ENCODE peak calls at places on chromosomes 6 and 20, in four cellular contexts. S, I, X and K are unnamed samples. For H3K4me1, the result is how much of the 10 kb centered on the place peaks cover.

GRCh38 chr20:1816384-1817381 is 78.5 kb upstream of the SIRPA start:
- DNase-seq in S (no peak), I (peak), X (peak), K (peak)

GRCh38 chr6:133641111-133641510 is 247.8 kb upstream of the TCF21 start:
- DNase-seq in S (no peak), I (peak), X (no peak), K (no peak)

GRCh38 chr20:34895465-34895864 is 19.1 kb downstream of the ACSS2 start:
- DNase-seq in S (no peak), I (no peak), X (no peak), K (no peak)

GRCh38 chr6:169168302-169168630 is 85.4 kb downstream of the THBS2 start:
- DNase-seq in S (no peak), I (no peak), X (no peak), K (no peak)

GRCh38 chr20:46057856-46058655 is 29.0 kb downstream of the SLC12A5 start:
- DNase-seq in S (peak), I (peak), X (peak), K (peak)

GRCh38 chr6:36033935-36034334 is 6.3 kb downstream of the MAPK14 start:
- DNase-seq in S (peak), I (peak), X (no peak), K (peak)

GRCh38 chr6:71529026-71529425 is 240.4 kb downstream of the OGFRL1 start:
- DNase-seq in S (no peak), I (no peak), X (no peak), K (no peak)

GRCh38 chr6:44100088-44100550 is 27.1 kb downstream of the MRPL14 start:
- DNase-seq in S (peak), I (peak), X (no peak), K (peak)

GRCh38 chr20:1375515-1375914 is 17.3 kb downstream of the FKBP1A start:
- DNase-seq in S (no peak), I (peak), X (no peak), K (peak)

GRCh38 chr6:85346196-85346595 is 103.7 kb upstream of the NT5E start:
- DNase-seq in S (no peak), I (no peak), X (no peak), K (no peak)

GRCh38 chr6:48658910-48659309 is 547.9 kb upstream of the PTCHD4 start:
- DNase-seq in S (no peak), I (no peak), X (no peak), K (no peak)

GRCh38 chr6:3355011-3355357 is 96.2 kb downstream of the PSMG4 start:
- DNase-seq in S (no peak), I (no peak), X (no peak), K (no peak)

GRCh38 chr20:37986873-37987601 is 46.2 kb downstream of the TTI1 start:
- DNase-seq in S (peak), I (no peak), X (no peak), K (peak)

DNA sequence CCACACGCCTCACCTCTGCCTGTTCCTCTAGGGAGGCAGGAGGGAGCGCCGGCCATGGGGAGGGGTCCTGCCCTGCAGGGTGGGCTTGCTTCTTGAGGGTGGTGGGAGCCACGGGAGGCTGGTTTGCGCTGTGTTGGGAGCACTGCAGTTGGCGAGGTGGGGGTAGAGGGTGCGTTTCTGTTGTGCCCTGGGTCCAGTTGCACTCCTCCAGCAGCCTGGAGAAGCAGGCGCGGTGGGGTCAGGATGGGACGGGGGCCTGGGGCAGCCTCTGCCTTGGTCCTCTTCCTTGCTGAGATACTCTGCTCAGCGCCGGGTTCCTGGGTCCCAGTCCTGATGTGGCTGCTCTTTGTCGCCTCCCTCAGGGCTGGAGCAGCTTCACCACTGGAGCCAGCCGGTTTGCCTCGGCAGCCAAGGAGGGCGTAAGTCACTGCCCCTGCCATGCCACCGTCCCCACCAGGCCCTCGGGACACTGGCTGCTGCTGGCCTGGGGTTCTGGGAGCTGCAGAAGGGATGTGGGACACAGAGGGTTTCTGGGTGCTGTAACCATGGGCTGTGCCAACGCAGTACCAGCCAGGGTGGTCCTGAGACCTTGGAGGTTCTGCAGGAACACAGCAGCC is 8.4 kb downstream of the ARFGAP1 start:
- DNase-seq in S (peak), I (no peak), X (peak), K (no peak)
- H3K23ac ChIP-seq in S (no peak), I (no peak), X (no peak), K (no peak)

GRCh38 chr6:11766056-11766455 is 12.5 kb downstream of the ADTRP start:
- DNase-seq in S (no peak), I (peak), X (no peak), K (peak)
- H3K4me1 ChIP-seq in S (under half), I (under half), X (under half), K (under half)

DNA sequence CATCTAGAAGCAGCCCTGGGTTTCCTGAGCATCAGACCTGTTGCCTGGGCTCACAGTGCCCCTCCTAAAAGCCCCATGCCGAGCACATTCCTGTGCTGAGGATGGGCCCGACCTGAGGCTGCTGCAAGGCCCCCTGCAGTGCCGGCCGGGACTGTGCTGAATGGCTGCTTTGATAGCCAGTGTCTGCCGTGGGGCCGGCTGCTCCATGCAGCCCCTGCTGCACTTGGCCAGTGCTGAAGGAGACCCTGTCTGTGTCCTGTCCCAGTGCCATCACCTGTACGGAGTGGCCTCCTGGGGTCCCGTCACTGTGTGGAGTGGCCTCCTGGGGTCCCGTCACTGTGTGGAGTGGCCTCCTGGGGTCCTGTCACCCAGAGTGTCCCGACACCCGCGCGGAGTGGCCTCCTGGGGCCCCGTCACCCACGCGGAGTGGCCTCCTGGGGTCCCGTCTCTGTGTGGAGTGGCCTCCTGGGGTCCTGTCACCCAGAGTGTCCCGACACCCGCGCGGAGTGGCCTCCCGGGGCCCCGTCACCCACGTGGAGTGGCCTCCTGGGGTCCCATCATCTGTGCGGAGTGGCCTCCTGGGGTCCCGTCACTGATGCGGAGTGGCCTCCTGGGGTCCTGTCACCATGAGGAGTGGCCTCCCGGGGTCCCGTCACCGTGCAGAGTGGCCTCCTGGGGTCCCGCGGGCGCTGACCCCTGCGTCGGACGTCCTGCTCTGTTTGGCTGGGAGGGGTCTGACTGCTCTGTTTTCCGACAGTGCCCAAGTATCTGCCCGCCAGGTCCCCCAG is 7.0 kb downstream of the COL9A3 start:
- DNase-seq in S (peak), I (no peak), X (peak), K (no peak)
- H3K23ac ChIP-seq in S (no peak), I (no peak), X (no peak), K (no peak)

DNA sequence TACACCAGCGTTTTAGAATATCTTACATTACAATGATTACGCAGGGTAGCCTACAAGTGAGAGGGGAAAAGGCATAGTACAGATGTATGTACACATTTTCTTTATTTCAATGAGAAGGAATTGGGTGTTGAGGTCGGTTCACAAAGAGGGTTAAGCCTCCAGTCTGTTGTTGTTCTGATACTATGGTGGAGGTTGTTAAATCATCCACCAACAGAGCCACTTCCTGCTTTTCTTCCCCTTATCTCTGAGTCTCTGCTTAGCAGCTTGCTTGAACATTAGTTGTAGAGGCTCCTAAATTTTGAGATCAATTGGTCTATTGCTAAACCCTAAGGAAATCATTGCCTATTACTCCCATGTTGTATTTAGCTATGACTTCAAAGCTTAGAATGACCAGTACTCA is 7.3 kb downstream of the RGS17 start:
- DNase-seq in S (peak), I (no peak), X (no peak), K (no peak)
- H3K4me1 ChIP-seq in S (under half), I (under half), X (under half), K (under half)

GRCh38 chr20:41138217-41138526 is 829 bp downstream of the PLCG1 start:
- DNase-seq in S (no peak), I (no peak), X (no peak), K (peak)

GRCh38 chr20:41136336-41136694 is 1.0 kb upstream of the PLCG1 start:
- DNase-seq in S (peak), I (no peak), X (no peak), K (no peak)

GRCh38 chr20:41136695-41137411 is 490 bp upstream of the PLCG1 start:
- DNase-seq in S (peak), I (peak), X (peak), K (peak)

GRCh38 chr20:41138527-41139226 is 1.3 kb downstream of the PLCG1 start:
- DNase-seq in S (peak), I (peak), X (no peak), K (peak)

DNA sequence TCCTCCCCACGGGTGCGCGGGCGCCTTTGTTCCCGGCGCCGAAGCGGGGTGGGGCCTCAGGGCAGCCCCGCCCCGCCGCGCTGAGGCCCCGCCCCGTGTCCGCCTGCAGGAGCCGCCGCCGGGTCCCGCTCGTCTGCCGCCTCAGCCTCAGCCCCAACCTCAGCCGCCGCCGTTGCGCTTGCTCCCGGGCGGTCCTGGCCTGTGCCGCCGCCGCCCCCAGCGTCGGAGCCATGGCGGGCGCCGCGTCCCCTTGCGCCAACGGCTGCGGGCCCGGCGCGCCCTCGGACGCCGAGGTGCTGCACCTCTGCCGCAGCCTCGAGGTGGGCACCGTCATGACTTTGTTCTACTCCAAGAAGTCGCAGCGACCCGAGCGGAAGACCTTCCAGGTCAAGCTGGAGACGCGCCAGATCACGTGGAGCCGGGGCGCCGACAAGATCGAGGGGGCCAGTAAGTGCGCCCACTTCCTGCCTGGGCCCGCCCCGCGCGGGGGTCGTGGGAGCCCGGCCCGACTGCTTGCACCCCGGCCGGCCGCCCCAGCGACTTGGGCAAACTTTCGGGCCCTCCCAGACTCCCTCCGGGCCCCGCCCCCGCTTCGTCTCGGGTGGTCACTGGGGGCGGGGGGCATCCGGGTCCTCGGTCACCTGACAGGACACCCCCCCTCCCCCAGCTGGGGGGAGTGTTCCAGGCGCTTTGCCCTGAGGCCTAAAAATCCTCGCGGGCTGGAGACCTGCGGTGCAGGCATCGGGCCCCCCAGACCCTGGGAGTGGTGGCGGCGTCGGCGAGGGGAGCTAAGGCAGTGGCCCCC is at the start of gene PLCG1:
- DNase-seq in S (peak), I (peak), X (peak), K (peak)
- H3K23ac ChIP-seq in S (peak), I (peak), X (no peak), K (peak)

DNA sequence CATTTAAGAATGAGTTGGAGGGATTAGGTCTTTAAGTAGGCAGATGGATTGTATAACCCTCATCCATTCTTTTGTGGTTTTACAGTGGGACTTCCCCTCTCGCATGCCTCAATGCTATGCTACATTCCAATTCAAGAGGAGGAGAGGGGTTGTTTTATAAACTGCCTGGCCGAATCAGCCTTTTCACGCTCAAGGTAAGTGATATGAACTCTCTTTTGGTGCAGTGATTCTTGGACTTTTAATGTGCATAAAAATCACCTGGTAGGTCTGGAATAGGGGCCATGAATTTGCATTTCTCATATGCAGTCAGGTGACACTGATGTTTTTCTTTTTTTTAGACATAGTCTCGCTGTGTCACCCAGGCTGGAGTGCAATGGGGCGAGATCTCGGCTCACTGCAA is 10.8 kb downstream of the ASXL1 start:
- DNase-seq in S (peak), I (peak), X (no peak), K (peak)
- H3K4me1 ChIP-seq in S (under half), I (under half), X (under half), K (under half)

GRCh38 chr20:21708738-21709534 is 3.5 kb downstream of the PAX1 start:
- DNase-seq in S (no peak), I (no peak), X (no peak), K (no peak)
- H3K23ac ChIP-seq in S (no peak), I (no peak), X (no peak), K (no peak)

DNA sequence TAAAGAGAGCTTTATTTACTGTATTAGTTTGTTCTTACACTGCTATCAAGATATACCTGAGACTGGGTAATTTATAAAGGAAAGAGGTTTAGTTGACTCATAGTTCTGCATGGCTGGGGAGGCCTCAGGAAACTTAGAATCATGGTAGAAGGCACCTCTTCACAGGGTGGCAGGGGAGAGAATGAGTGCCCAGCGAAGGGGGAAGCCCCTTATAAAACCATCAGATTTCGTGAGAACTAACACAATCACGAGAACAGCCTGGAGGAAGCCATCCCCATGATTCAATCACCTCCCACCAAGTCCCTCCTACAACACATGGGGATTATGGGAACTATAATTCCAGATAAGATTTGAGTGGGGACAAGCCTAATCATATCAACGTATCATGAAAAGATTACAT is 27.2 kb downstream of the ARID1B start:
- DNase-seq in S (no peak), I (no peak), X (no peak), K (no peak)
- H3K4me1 ChIP-seq in S (under half), I (under half), X (under half), K (under half)